ENCODE peak calls at places on chromosomes 13 and 19, in four cellular contexts. E, D, M and O are unnamed samples.

GRCh38 chr19:719081-719512 is 10.4 kb downstream of the PALM start:
- DNase-seq in M (no peak), D (no peak), E (peak; percentile 33), O (peak; percentile 83)

GRCh38 chr13:83065136-83065535 is 817.1 kb downstream of the SLITRK1 start:
- DNase-seq in D (no peak), E (peak; percentile 92), M (no peak), O (no peak)

GRCh38 chr13:99042851-99043250 is 65.0 kb upstream of the DOCK9 start:
- DNase-seq in D (no peak), E (no peak), M (no peak), O (no peak)

GRCh38 chr19:17826508-17827056 is 5.3 kb upstream of the INSL3 start:
- DNase-seq in M (no peak), D (no peak), E (no peak), O (no peak)

GRCh38 chr19:32339988-32340874 is 5.2 kb upstream of the ZNF507 start:
- DNase-seq in D (peak; percentile 37), E (peak; percentile 41), M (peak; percentile 74), O (peak; percentile 80)

GRCh38 chr19:23384166-23384565 is 11.1 kb downstream of the ZNF91 start:
- DNase-seq in D (no peak), E (no peak), M (no peak), O (no peak)

GRCh38 chr19:54684537-54684936 is 21.8 kb downstream of the LILRB4 start:
- DNase-seq in M (no peak), D (no peak), E (no peak), O (no peak)

GRCh38 chr19:16379521-16380313 is 55.1 kb downstream of the KLF2 start:
- DNase-seq in D (no peak), E (no peak), M (no peak), O (no peak)

GRCh38 chr19:15252398-15253018 is 20.3 kb upstream of the EPHX3 start:
- DNase-seq in E (peak; percentile 76), M (no peak), D (no peak), O (no peak)

GRCh38 chr13:72983085-72983768 is 75.6 kb upstream of the KLF5 start:
- DNase-seq in M (peak; percentile 63), E (peak; percentile 81), D (no peak), O (no peak)

GRCh38 chr19:36032251-36033104 is at the start of gene CLIP3:
- DNase-seq in D (peak; percentile 39), E (peak; percentile 67), M (no peak), O (peak; percentile 79)

GRCh38 chr13:108495686-108496363 is 133.6 kb upstream of the MYO16 start:
- DNase-seq in E (no peak), D (no peak), M (no peak), O (no peak)

GRCh38 chr19:5345895-5346386 is 5.3 kb upstream of the PTPRS start:
- DNase-seq in D (no peak), M (no peak), E (peak; percentile 39), O (no peak)

GRCh38 chr19:45200614-45201013 is 22.0 kb downstream of the BLOC1S3 start:
- DNase-seq in E (peak; percentile 40), D (no peak), M (no peak), O (no peak)

GRCh38 chr13:104357672-104358314 is 1291.6 kb upstream of the SLC10A2 start:
- DNase-seq in M (no peak), D (no peak), E (no peak), O (no peak)

GRCh38 chr19:33693678-33694077 is 71.9 kb downstream of the CHST8 start:
- DNase-seq in M (no peak), E (no peak), D (no peak), O (no peak)

GRCh38 chr19:39805120-39805519 is 26.5 kb downstream of the LEUTX start:
- DNase-seq in E (no peak), M (no peak), D (no peak), O (peak; percentile 53)

GRCh38 chr19:44623080-44623479 is 9.7 kb downstream of the IGSF23 start:
- DNase-seq in E (peak; percentile 73), M (no peak), D (no peak), O (no peak)

GRCh38 chr19:28509079-28509895 is 703.7 kb downstream of the UQCRFS1 start:
- DNase-seq in D (no peak), M (no peak), E (no peak), O (no peak)

GRCh38 chr13:39051157-39051556 is 12.9 kb downstream of the NHLRC3 start:
- DNase-seq in E (peak; percentile 55), D (no peak), M (no peak), O (no peak)

GRCh38 chr19:1512671-1513491 is at the start of gene ADAMTSL5:
- DNase-seq in E (peak; percentile 73), M (no peak), D (peak; percentile 58), O (peak; percentile 86)

GRCh38 chr13:99063952-99064351 is 86.1 kb upstream of the DOCK9 start:
- DNase-seq in E (no peak), D (no peak), M (no peak), O (no peak)